ENCODE peak calls at places on chromosomes 7 and 10, in five cellular contexts. E is brain microvascular endothelial cell, X is cardiac muscle cell, M is fibroblast of lung, D is glutamatergic neuron. P is an unnamed sample.

GRCh38 chr7:19122018-19122588 is 4.7 kb upstream of the TWIST1 start:
- DNase-seq in E (peak), X (peak), M (peak), D (no peak), P (peak)

GRCh38 chr10:112711366-112711765 is 238.7 kb upstream of the TCF7L2 start:
- DNase-seq in E (peak), X (no peak), M (peak), D (no peak), P (peak)

GRCh38 chr10:61271127-61271780 is 181.9 kb downstream of the TMEM26 start:
- DNase-seq in E (peak), X (no peak), M (peak), D (no peak), P (peak)

GRCh38 chr7:2637066-2637471 is 5.3 kb downstream of the TTYH3 start:
- DNase-seq in E (no peak), X (no peak), M (no peak), D (peak), P (no peak)

GRCh38 chr7:131370523-131370968 is 42.9 kb downstream of the MKLN1 start:
- DNase-seq in E (peak), X (no peak), M (peak), D (no peak), P (peak)

GRCh38 chr7:19117081-19117869 is at the start of gene TWIST1:
- DNase-seq in E (peak), X (peak), M (peak), D (peak), P (peak)

GRCh38 chr10:3749597-3750351 is 35.2 kb downstream of the KLF6 start:
- DNase-seq in E (peak), X (peak), M (peak), D (peak), P (peak)

GRCh38 chr10:28946479-28946878 is 269.2 kb downstream of the BAMBI start:
- DNase-seq in E (peak), X (no peak), M (no peak), D (no peak), P (no peak)

GRCh38 chr10:86400705-86401587 is 34.4 kb upstream of the GRID1 start:
- DNase-seq in E (no peak), X (peak), M (no peak), D (peak), P (peak)

GRCh38 chr10:120131183-120131582 is 238.7 kb downstream of the SEC23IP start:
- DNase-seq in E (peak), X (peak), M (no peak), D (no peak), P (no peak)

GRCh38 chr7:26326211-26326610 is 34.5 kb downstream of the SNX10 start:
- DNase-seq in E (no peak), X (no peak), M (no peak), D (no peak), P (no peak)

GRCh38 chr10:90960355-90960814 is 39.5 kb upstream of the ANKRD1 start:
- DNase-seq in E (peak), X (no peak), M (peak), D (no peak), P (peak)

GRCh38 chr7:25989140-25989705 is 162.8 kb upstream of the NFE2L3 start:
- DNase-seq in E (no peak), X (no peak), M (no peak), D (no peak), P (no peak)

GRCh38 chr10:88974446-88975376 is 15.9 kb upstream of the FAS start:
- DNase-seq in E (no peak), X (no peak), M (peak), D (no peak), P (peak)

GRCh38 chr7:26321440-26321839 is 29.8 kb downstream of the SNX10 start:
- DNase-seq in E (no peak), X (no peak), M (no peak), D (no peak), P (no peak)

GRCh38 chr7:81632418-81632817 is 137.4 kb downstream of the HGF start:
- DNase-seq in E (no peak), X (no peak), M (no peak), D (no peak), P (no peak)

GRCh38 chr10:11326919-11327318 is 284.5 kb downstream of the USP6NL start:
- DNase-seq in E (no peak), X (no peak), M (no peak), D (no peak), P (no peak)

GRCh38 chr7:132614428-132615076 is 38.3 kb upstream of the PLXNA4 start:
- DNase-seq in E (no peak), X (peak), M (peak), D (peak), P (peak)

GRCh38 chr7:26490631-26491624 is 199.3 kb downstream of the SNX10 start:
- DNase-seq in E (no peak), X (no peak), M (no peak), D (no peak), P (no peak)

GRCh38 chr7:83850037-83850619 is 201.2 kb upstream of the SEMA3E start:
- DNase-seq in E (no peak), X (no peak), M (peak), D (no peak), P (peak)

GRCh38 chr10:102246261-102246660 is 929 bp downstream of the GBF1 start:
- DNase-seq in E (no peak), X (no peak), M (no peak), D (no peak), P (no peak)

GRCh38 chr7:131948434-131949053 is 392.1 kb upstream of the PODXL start:
- DNase-seq in E (no peak), X (no peak), M (peak), D (peak), P (peak)

GRCh38 chr10:70130878-70131559 is 1.6 kb downstream of the AIFM2 start:
- DNase-seq in E (peak), X (no peak), M (peak), D (no peak), P (peak)

GRCh38 chr7:89771003-89771636 is 383.1 kb upstream of the STEAP1 start:
- DNase-seq in E (no peak), X (peak), M (no peak), D (no peak), P (no peak)

GRCh38 chr10:17006631-17007161 is 122.9 kb downstream of the CUBN start:
- DNase-seq in E (no peak), X (no peak), M (peak), D (no peak), P (peak)

GRCh38 chr10:35567951-35568350 is 37.2 kb upstream of the GJD4 start:
- DNase-seq in E (no peak), X (no peak), M (no peak), D (no peak), P (no peak)

GRCh38 chr10:35565602-35566061 is 39.5 kb upstream of the GJD4 start:
- DNase-seq in E (peak), X (peak), M (no peak), D (no peak), P (no peak)

GRCh38 chr10:35569836-35570235 is 35.3 kb upstream of the GJD4 start:
- DNase-seq in E (no peak), X (no peak), M (no peak), D (no peak), P (no peak)

GRCh38 chr10:35569111-35569707 is 35.9 kb upstream of the GJD4 start:
- DNase-seq in E (no peak), X (no peak), M (no peak), D (no peak), P (no peak)

DNA sequence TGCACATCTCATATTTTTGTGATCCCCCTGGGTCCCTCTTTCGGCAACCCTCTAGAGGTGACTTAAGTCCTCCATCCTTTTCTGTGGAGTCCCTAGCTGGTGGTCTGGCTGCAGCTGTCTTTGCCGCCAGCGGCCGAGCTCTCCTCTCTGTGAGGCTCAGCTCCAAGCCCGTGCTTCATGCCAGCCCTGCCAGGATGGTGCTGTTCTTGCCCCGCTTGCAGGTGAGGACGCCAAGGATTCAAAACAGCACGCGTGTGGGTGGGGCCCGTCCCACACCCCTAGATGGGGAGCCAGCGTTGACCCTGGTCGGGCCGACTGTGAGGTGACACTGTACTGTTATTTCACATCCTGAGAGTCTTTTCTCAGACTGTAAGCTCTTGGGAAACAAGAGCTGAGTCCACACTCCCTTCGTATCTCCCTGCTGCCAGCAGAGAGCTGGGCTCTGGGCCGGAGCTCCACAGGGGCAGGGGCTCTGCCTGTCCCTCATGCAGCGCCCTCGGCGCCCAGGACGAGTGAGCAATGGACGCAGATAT is 36.6 kb upstream of the GJD4 start:
- DNase-seq in E (no peak), X (no peak), M (no peak), D (no peak), P (no peak)
- TF ChIP-seq CTCF in E (no peak), X (no peak), M (no peak), D (no peak), P (no peak)

GRCh38 chr10:78260141-78260540 is 226.5 kb downstream of the RPS24 start:
- DNase-seq in E (no peak), X (peak), M (peak), D (no peak), P (no peak)
- TF ChIP-seq CTCF in E (no peak), X (peak), M (peak), D (no peak), P (no peak)

GRCh38 chr7:104415700-104416099 is 87.3 kb downstream of the LHFPL3 start:
- DNase-seq in E (no peak), X (no peak), M (no peak), D (no peak), P (no peak)

GRCh38 chr7:104416866-104417393 is 88.5 kb downstream of the LHFPL3 start:
- DNase-seq in E (no peak), X (no peak), M (no peak), D (no peak), P (no peak)
- TF ChIP-seq CTCF in E (no peak), X (no peak), M (no peak), D (no peak), P (no peak)

DNA sequence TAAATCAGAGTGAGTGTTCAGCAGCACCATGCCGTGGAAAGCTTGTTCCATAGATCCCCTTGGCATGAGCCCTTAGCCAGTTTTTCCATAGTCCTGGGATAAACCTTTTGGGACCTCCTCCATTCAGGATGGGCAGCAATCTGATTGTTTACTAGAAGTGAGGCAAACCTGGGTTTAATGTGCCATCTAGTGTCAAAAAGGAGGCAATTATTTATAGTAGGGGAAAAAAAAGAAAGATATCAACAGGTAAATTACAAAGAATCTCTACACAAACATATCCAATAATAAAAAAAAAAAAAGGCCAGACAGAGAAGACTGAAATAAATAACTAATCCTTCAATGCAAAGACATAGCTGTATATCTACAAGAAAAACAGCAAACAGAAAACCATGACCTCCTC is 229.0 kb upstream of the STK17A start:
- DNase-seq in E (no peak), X (no peak), M (no peak), D (no peak), P (no peak)
- TF ChIP-seq CTCF in E (no peak), X (no peak), M (no peak), D (no peak), P (no peak)

DNA sequence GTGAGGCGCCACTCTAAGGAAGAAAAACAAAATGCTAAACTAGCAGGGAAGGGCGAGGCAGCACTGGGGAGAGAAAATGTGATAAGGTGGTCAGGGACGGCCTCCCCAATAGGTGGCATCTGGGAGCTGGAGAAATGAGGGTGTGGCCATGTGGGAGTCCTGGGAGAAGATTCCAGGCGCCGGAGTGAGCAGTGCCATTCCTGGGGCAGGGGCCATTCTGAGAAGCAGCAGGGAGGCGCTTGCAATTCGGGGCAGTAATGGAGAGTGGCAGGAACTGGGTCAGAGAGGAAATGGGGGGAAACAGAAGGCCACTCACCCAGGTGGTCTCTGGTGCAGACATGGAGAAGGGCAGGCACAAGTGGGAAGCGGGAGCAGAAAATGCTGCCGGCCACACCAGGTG is 61.8 kb upstream of the LRRC18 start:
- DNase-seq in E (no peak), X (peak), M (no peak), D (no peak), P (no peak)
- TF ChIP-seq CTCF in E (peak), X (peak), M (no peak), D (no peak), P (no peak)

DNA sequence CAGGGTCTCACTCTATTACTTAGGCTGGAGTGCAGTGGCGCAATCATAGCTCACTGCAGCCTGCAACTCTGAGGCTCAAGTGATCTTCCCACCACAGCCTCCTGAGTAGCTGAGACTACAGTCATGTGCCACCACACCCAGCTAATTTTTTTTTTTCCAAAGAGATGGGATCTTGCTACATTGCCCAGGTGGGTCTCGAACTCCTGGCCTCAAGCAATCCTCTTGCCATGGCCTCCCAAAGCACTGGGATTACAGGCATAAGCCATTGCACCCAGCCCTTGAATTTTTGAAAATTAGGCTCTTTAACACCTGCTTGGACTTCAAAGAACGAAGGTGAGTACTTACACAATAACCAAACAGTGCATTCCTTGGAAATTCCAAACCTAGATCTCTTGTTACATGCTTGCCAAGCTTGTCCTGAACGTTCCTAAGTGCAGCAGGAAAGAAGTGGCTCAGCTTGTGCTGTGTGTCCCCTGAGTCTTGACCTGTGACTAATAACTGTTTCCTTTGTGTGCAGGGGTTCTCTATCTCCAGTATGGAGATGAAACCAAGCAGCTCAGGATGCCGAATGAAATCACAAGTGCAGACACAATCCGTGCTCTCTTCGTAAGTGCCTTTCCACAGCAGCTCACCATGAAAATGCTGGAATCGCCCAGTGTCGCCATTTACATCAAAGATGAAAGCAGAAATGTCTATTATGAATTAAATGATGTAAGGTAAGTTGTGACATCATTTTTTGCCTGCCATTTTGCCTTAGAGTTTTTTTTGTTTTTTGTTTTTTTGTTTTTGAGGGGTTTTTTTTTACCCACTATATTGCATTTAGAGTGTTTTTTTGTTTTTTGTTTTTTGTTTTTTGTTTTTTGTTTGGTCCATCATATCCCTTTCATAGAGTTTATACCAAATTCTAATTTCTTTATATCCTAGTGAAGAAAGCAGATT is 223.8 kb downstream of the KIAA1217 start:
- DNase-seq in E (peak), X (no peak), M (no peak), D (no peak), P (no peak)
- TF ChIP-seq CTCF in E (no peak), X (no peak), M (no peak), D (no peak), P (no peak)

DNA sequence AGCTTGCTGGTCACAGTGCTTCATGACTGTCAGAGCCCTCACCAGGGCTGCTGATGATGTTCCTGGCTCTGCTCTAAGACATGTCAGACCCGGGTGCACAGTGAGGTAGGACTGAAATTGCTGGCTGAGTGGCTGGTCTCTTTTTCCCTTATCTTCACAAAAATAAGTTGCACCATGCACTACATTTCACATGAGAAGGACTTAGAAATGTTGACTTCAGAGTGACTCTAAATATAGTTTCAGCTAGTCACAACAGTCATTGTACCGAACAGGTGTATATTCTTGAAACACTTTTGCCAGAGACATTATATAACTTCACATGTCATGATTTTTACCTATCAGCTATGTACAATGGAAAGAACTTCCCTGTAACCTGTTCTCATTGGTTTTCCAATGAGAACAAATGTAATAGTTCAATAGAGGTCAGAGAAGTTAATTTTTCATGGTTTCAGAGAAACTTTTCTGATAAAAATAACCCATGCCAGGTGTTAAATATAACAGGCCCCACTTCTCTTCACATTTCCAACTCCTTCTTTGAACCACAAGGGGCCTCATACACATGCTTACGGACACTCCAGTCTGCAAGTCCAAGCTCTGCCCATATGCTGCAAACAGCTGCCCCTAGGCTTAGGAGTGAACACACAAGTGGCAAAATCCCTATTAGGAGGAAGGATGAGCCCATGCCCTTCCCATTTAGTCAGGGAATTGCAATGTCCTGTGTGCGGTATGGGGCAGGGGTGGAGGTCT is 115.6 kb downstream of the CDK6 start:
- DNase-seq in E (no peak), X (no peak), M (no peak), D (peak), P (no peak)
- TF ChIP-seq CTCF in E (no peak), X (no peak), M (no peak), D (no peak), P (no peak)

P was measured in foreskin fibroblast.